ENCODE peak calls at places on chromosome X, in ten cellular contexts. One of them, this sample, is unnamed.

GRCh38 chrX:45667666-45668065 is 467.0 kb upstream of the DIPK2B start:
- DNase-seq in AG09309: no peak
- DNase-seq in breast epithelium: no peak
- DNase-seq in cardiac muscle cell: no peak
- DNase-seq in ovary: no peak
- DNase-seq in keratinocyte: no peak
- DNase-seq in cardiac fibroblast: peak
- DNase-seq in stomach: no peak
- DNase-seq in HCT116: peak
- DNase-seq in AG10803: peak
- DNase-seq in this sample: no peak

GRCh38 chrX:65601530-65602281 is 65.7 kb upstream of the MSN start:
- DNase-seq in AG09309: peak
- DNase-seq in ovary: peak
- DNase-seq in breast epithelium: peak
- DNase-seq in keratinocyte: no peak
- DNase-seq in cardiac fibroblast: peak
- DNase-seq in HCT116: no peak
- DNase-seq in cardiac muscle cell: no peak
- DNase-seq in stomach: peak
- DNase-seq in AG10803: peak
- DNase-seq in this sample: peak

GRCh38 chrX:133493366-133493765 is 78.1 kb upstream of the GPC4 start:
- DNase-seq in breast epithelium: no peak
- DNase-seq in ovary: no peak
- DNase-seq in stomach: no peak
- DNase-seq in cardiac fibroblast: no peak
- DNase-seq in keratinocyte: no peak
- DNase-seq in AG09309: no peak
- DNase-seq in HCT116: no peak
- DNase-seq in cardiac muscle cell: no peak
- DNase-seq in AG10803: no peak
- DNase-seq in this sample: no peak

GRCh38 chrX:103399744-103400143 is 23.4 kb downstream of the BEX3 start:
- DNase-seq in cardiac muscle cell: no peak
- DNase-seq in ovary: no peak
- DNase-seq in HCT116: no peak
- DNase-seq in cardiac fibroblast: peak
- DNase-seq in stomach: no peak
- DNase-seq in AG09309: no peak
- DNase-seq in keratinocyte: no peak
- DNase-seq in breast epithelium: no peak
- DNase-seq in AG10803: no peak
- DNase-seq in this sample: no peak

GRCh38 chrX:44744828-44745227 is 99.0 kb upstream of the DUSP21 start:
- DNase-seq in ovary: no peak
- DNase-seq in AG09309: no peak
- DNase-seq in breast epithelium: no peak
- DNase-seq in cardiac muscle cell: no peak
- DNase-seq in cardiac fibroblast: no peak
- DNase-seq in stomach: no peak
- DNase-seq in HCT116: no peak
- DNase-seq in AG10803: no peak
- DNase-seq in keratinocyte: no peak
- DNase-seq in this sample: no peak

GRCh38 chrX:91414710-91415109 is 19.9 kb upstream of the PABPC5 start:
- DNase-seq in cardiac muscle cell: peak
- DNase-seq in AG09309: no peak
- DNase-seq in AG10803: peak
- DNase-seq in stomach: no peak
- DNase-seq in cardiac fibroblast: peak
- DNase-seq in HCT116: no peak
- DNase-seq in keratinocyte: no peak
- DNase-seq in ovary: no peak
- DNase-seq in breast epithelium: no peak
- DNase-seq in this sample: peak

GRCh38 chrX:128622296-128622695 is 570.1 kb upstream of the ACTRT1 start:
- DNase-seq in cardiac fibroblast: no peak
- DNase-seq in ovary: no peak
- DNase-seq in AG09309: no peak
- DNase-seq in AG10803: no peak
- DNase-seq in HCT116: no peak
- DNase-seq in cardiac muscle cell: no peak
- DNase-seq in stomach: no peak
- DNase-seq in breast epithelium: no peak
- DNase-seq in keratinocyte: no peak
- DNase-seq in this sample: no peak

GRCh38 chrX:4550018-4550417 is 836.6 kb upstream of the PRKX start:
- DNase-seq in keratinocyte: no peak
- DNase-seq in stomach: no peak
- DNase-seq in cardiac muscle cell: peak
- DNase-seq in AG10803: no peak
- DNase-seq in HCT116: no peak
- DNase-seq in breast epithelium: no peak
- DNase-seq in AG09309: no peak
- DNase-seq in cardiac fibroblast: no peak
- DNase-seq in ovary: no peak
- DNase-seq in this sample: peak

GRCh38 chrX:54633641-54634040 is 103.6 kb downstream of the GNL3L start:
- DNase-seq in AG09309: no peak
- DNase-seq in cardiac fibroblast: peak
- DNase-seq in keratinocyte: no peak
- DNase-seq in cardiac muscle cell: no peak
- DNase-seq in AG10803: peak
- DNase-seq in stomach: no peak
- DNase-seq in breast epithelium: no peak
- DNase-seq in ovary: no peak
- DNase-seq in HCT116: no peak
- DNase-seq in this sample: no peak

GRCh38 chrX:9267415-9267814 is 197.4 kb upstream of the TBL1X start:
- DNase-seq in AG09309: no peak
- DNase-seq in cardiac fibroblast: no peak
- DNase-seq in keratinocyte: no peak
- DNase-seq in stomach: no peak
- DNase-seq in AG10803: no peak
- DNase-seq in cardiac muscle cell: no peak
- DNase-seq in ovary: no peak
- DNase-seq in breast epithelium: no peak
- DNase-seq in HCT116: no peak
- DNase-seq in this sample: no peak

GRCh38 chrX:78182881-78183280 is 43.4 kb upstream of the TAF9B start:
- DNase-seq in AG09309: no peak
- DNase-seq in HCT116: no peak
- DNase-seq in ovary: no peak
- DNase-seq in stomach: no peak
- DNase-seq in AG10803: no peak
- DNase-seq in cardiac fibroblast: no peak
- DNase-seq in breast epithelium: no peak
- DNase-seq in cardiac muscle cell: no peak
- DNase-seq in keratinocyte: no peak
- DNase-seq in this sample: no peak

GRCh38 chrX:39907964-39908616 is 189.7 kb downstream of the BCOR start:
- DNase-seq in stomach: peak
- DNase-seq in cardiac muscle cell: peak
- DNase-seq in keratinocyte: peak
- DNase-seq in AG09309: peak
- DNase-seq in AG10803: peak
- DNase-seq in breast epithelium: peak
- DNase-seq in ovary: peak
- DNase-seq in cardiac fibroblast: peak
- DNase-seq in HCT116: peak
- DNase-seq in this sample: peak

GRCh38 chrX:24034485-24034884 is 7.5 kb upstream of the KLHL15 start:
- DNase-seq in keratinocyte: no peak
- DNase-seq in AG10803: no peak
- DNase-seq in ovary: no peak
- DNase-seq in AG09309: no peak
- DNase-seq in breast epithelium: no peak
- DNase-seq in stomach: no peak
- DNase-seq in HCT116: no peak
- DNase-seq in cardiac muscle cell: no peak
- DNase-seq in cardiac fibroblast: no peak
- DNase-seq in this sample: no peak

GRCh38 chrX:6810796-6811195 is 275.9 kb upstream of the VCX3A start:
- DNase-seq in stomach: no peak
- DNase-seq in cardiac muscle cell: no peak
- DNase-seq in AG10803: peak
- DNase-seq in cardiac fibroblast: peak
- DNase-seq in ovary: no peak
- DNase-seq in AG09309: no peak
- DNase-seq in breast epithelium: no peak
- DNase-seq in keratinocyte: no peak
- DNase-seq in HCT116: no peak
- DNase-seq in this sample: no peak

GRCh38 chrX:129875669-129876068 is 30.3 kb upstream of the UTP14A start:
- DNase-seq in HCT116: no peak
- DNase-seq in ovary: no peak
- DNase-seq in cardiac fibroblast: peak
- DNase-seq in AG09309: peak
- DNase-seq in breast epithelium: no peak
- DNase-seq in AG10803: peak
- DNase-seq in keratinocyte: no peak
- DNase-seq in cardiac muscle cell: no peak
- DNase-seq in stomach: no peak
- DNase-seq in this sample: peak

DNA sequence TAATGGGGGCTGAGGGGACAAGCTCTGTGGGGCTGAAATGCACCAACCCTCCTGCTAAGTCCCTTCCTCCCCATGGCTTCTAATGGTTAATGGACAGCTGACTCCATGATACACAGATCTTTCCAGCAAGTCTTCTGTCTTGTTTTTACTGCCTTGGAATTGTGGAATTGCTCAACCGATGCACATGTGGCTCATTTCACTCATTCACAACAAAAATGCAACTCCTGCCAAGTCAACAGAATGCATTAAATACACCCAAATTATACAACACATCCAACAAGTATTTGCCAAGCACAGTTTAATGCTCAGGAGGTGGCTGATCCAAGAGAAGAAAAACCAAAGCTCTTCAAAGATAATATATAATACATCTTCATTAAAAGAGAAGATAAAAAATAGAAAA is 61.9 kb upstream of the PAGE4 start:
- DNase-seq in ovary: no peak
- DNase-seq in cardiac fibroblast: no peak
- DNase-seq in keratinocyte: no peak
- DNase-seq in stomach: no peak
- DNase-seq in AG10803: peak
- DNase-seq in AG09309: no peak
- DNase-seq in breast epithelium: no peak
- DNase-seq in HCT116: no peak
- DNase-seq in cardiac muscle cell: no peak
- DNase-seq in this sample: no peak
- H3K4me3 ChIP-seq in ovary: no peak
- H3K4me3 ChIP-seq in cardiac fibroblast: no peak
- H3K4me3 ChIP-seq in keratinocyte: no peak
- H3K4me3 ChIP-seq in stomach: no peak
- H3K4me3 ChIP-seq in AG10803: no peak
- H3K4me3 ChIP-seq in AG09309: no peak
- H3K4me3 ChIP-seq in breast epithelium: no peak
- H3K4me3 ChIP-seq in HCT116: no peak
- H3K4me3 ChIP-seq in cardiac muscle cell: no peak
- H3K4me3 ChIP-seq in this sample: no peak

DNA sequence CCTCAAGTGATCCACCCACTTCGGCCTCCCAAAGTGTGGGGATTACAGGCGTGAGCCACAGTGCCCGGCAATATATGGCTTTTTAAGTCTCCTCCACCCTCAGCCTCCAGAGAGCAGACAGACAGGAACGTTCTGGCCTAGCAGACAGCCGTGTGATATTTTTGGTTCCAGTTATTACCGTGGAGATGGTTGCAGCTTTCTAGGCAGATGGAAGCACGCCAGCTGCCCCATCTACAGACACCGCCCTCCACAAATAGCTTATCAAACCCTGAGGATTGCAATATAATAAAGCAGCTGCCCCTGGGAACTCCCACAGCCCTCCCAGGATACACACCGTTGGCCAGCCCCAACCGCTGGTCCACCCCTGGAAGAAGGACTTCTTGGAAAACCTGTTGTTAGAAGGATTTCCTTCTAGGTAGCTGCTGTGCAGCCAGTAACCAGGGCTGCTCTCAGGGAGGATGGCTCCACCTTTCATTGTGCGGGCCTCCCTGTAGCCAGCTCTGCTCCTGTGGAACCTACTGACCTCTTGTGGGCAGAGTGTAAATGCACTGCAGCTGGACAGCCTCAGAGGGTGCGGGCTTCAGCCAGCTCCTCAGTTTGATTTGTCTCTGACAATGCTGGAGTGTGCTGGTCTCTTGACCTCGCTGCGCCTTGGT is 44.0 kb downstream of the SLC25A5 start:
- DNase-seq in stomach: peak
- DNase-seq in HCT116: peak
- DNase-seq in cardiac muscle cell: peak
- DNase-seq in ovary: peak
- DNase-seq in keratinocyte: no peak
- DNase-seq in breast epithelium: peak
- DNase-seq in AG10803: peak
- DNase-seq in cardiac fibroblast: peak
- DNase-seq in AG09309: peak
- DNase-seq in this sample: peak
- TF ChIP-seq CTCF in stomach: no peak
- TF ChIP-seq CTCF in HCT116: peak
- TF ChIP-seq CTCF in cardiac muscle cell: peak
- TF ChIP-seq CTCF in ovary: no peak
- TF ChIP-seq CTCF in keratinocyte: peak
- TF ChIP-seq CTCF in breast epithelium: peak
- TF ChIP-seq CTCF in AG10803: peak
- TF ChIP-seq CTCF in cardiac fibroblast: peak
- TF ChIP-seq CTCF in AG09309: peak
- TF ChIP-seq CTCF in this sample: peak

GRCh38 chrX:110315541-110315940 is 2.3 kb downstream of the AMMECR1 start:
- DNase-seq in keratinocyte: no peak
- DNase-seq in stomach: no peak
- DNase-seq in AG09309: no peak
- DNase-seq in AG10803: no peak
- DNase-seq in HCT116: no peak
- DNase-seq in cardiac muscle cell: no peak
- DNase-seq in cardiac fibroblast: no peak
- DNase-seq in ovary: no peak
- DNase-seq in breast epithelium: no peak
- DNase-seq in this sample: no peak
- H3K4me3 ChIP-seq in keratinocyte: peak
- H3K4me3 ChIP-seq in stomach: no peak
- H3K4me3 ChIP-seq in AG09309: peak
- H3K4me3 ChIP-seq in AG10803: peak
- H3K4me3 ChIP-seq in HCT116: no peak
- H3K4me3 ChIP-seq in cardiac muscle cell: no peak
- H3K4me3 ChIP-seq in cardiac fibroblast: peak
- H3K4me3 ChIP-seq in ovary: no peak
- H3K4me3 ChIP-seq in breast epithelium: no peak
- H3K4me3 ChIP-seq in this sample: peak

GRCh38 chrX:110168585-110168984 is 149.3 kb downstream of the AMMECR1 start:
- DNase-seq in AG09309: peak
- DNase-seq in cardiac muscle cell: no peak
- DNase-seq in cardiac fibroblast: peak
- DNase-seq in AG10803: peak
- DNase-seq in breast epithelium: no peak
- DNase-seq in stomach: no peak
- DNase-seq in keratinocyte: no peak
- DNase-seq in ovary: no peak
- DNase-seq in HCT116: no peak
- DNase-seq in this sample: no peak
- TF ChIP-seq CTCF in AG09309: no peak
- TF ChIP-seq CTCF in cardiac muscle cell: no peak
- TF ChIP-seq CTCF in cardiac fibroblast: no peak
- TF ChIP-seq CTCF in AG10803: no peak
- TF ChIP-seq CTCF in breast epithelium: no peak
- TF ChIP-seq CTCF in stomach: no peak
- TF ChIP-seq CTCF in keratinocyte: no peak
- TF ChIP-seq CTCF in ovary: no peak
- TF ChIP-seq CTCF in HCT116: no peak
- TF ChIP-seq CTCF in this sample: no peak

This sample was measured in NB4.